ENCODE peak calls at places on chromosomes 5 and 9, in seven cellular contexts. U is lower lobe of right lung, M is fibroblast of lung, K is SK-N-SH, A is tibial artery, C is right atrium auricular region, G is MM.1S. L is an unnamed sample.

GRCh38 chr9:124267271-124267807 is 9.6 kb downstream of the NEK6 start:
- DNase-seq in C (no peak), K (no peak), U (peak; percentile 92), M (peak; percentile 91), A (peak; percentile 91), G (no peak), L (no peak)

GRCh38 chr5:2113348-2114131 is 230.8 kb upstream of the IRX4 start:
- DNase-seq in C (peak; percentile 50), U (no peak), K (no peak), M (no peak), A (no peak), G (no peak), L (no peak)

GRCh38 chr5:30846171-30846570 is 347.3 kb upstream of the CDH6 start:
- DNase-seq in C (no peak), M (peak; percentile 55), U (no peak), G (no peak), A (no peak), K (no peak), L (no peak)

GRCh38 chr9:97479496-97480159 is 21.8 kb upstream of the TMOD1 start:
- DNase-seq in M (no peak), K (no peak), G (no peak), C (no peak), A (no peak), U (no peak), L (no peak)

GRCh38 chr5:133225671-133226152 is 173.9 kb downstream of the HSPA4 start:
- DNase-seq in C (no peak), K (no peak), G (no peak), M (no peak), A (no peak), U (no peak), L (no peak)

GRCh38 chr9:20048985-20049384 is 260.1 kb upstream of the SLC24A2 start:
- DNase-seq in C (no peak), A (no peak), K (no peak), G (no peak), U (no peak), M (no peak), L (no peak)

GRCh38 chr5:73638344-73639095 is 12.5 kb downstream of the ARHGEF28 start:
- DNase-seq in M (peak; percentile 83), C (no peak), G (no peak), K (no peak), A (no peak), U (no peak), L (peak; percentile 49)

GRCh38 chr9:36922548-36922947 is 111.5 kb downstream of the PAX5 start:
- DNase-seq in G (no peak), U (no peak), A (no peak), M (peak; percentile 74), C (no peak), K (no peak), L (no peak)

GRCh38 chr9:113523421-113524141 is 60.1 kb downstream of the RGS3 start:
- DNase-seq in M (peak; percentile 12), G (peak; percentile 90), K (no peak), U (peak; percentile 70), A (peak; percentile 86), C (no peak), L (no peak)

GRCh38 chr5:146510528-146510927 is 5.5 kb downstream of the GPR151 start:
- DNase-seq in A (no peak), U (no peak), K (no peak), C (no peak), G (no peak), M (peak; percentile 8), L (no peak)

GRCh38 chr9:133377721-133378216 is 1.6 kb downstream of the STKLD1 start:
- DNase-seq in G (no peak), U (no peak), K (no peak), A (no peak), C (no peak), M (no peak), L (no peak)

GRCh38 chr9:137956688-137957385 is 79.3 kb downstream of the CACNA1B start:
- DNase-seq in C (no peak), G (no peak), K (no peak), U (no peak), M (no peak), A (no peak), L (no peak)

GRCh38 chr9:3879731-3880493 is 354.1 kb upstream of the RFX3 start:
- DNase-seq in C (no peak), U (no peak), M (no peak), K (peak; percentile 33), A (no peak), G (no peak), L (no peak)

GRCh38 chr9:37128051-37128450 is 7.7 kb downstream of the ZCCHC7 start:
- DNase-seq in C (no peak), K (no peak), A (no peak), U (no peak), M (no peak), G (no peak), L (no peak)

GRCh38 chr5:107782770-107783169 is 112.0 kb upstream of the EFNA5 start:
- DNase-seq in U (no peak), M (no peak), A (no peak), K (no peak), G (no peak), C (no peak), L (no peak)

GRCh38 chr5:18553269-18553668 is 919.0 kb downstream of the TAF11L14 start:
- DNase-seq in C (no peak), U (no peak), A (no peak), G (no peak), M (peak; percentile 80), K (no peak), L (no peak)

GRCh38 chr5:95712347-95712958 is 18.7 kb upstream of the RHOBTB3 start:
- DNase-seq in M (peak; percentile 97), A (no peak), C (no peak), U (no peak), G (no peak), K (peak; percentile 14), L (peak; percentile 63)

GRCh38 chr5:16736158-16736994 is 119.6 kb upstream of the RETREG1 start:
- DNase-seq in A (no peak), C (no peak), K (no peak), G (no peak), M (peak; percentile 78), U (peak; percentile 71), L (peak; percentile 54)
- H3K4me3 ChIP-seq in A (no peak overlapping the region), C (no peak overlapping the region), K (no peak overlapping the region), G (no peak overlapping the region), M (no peak overlapping the region), U (no peak overlapping the region), L (no peak overlapping the region)

GRCh38 chr5:125186911-125187375 is 440.5 kb upstream of the ZNF608 start:
- DNase-seq in U (no peak), C (no peak), A (no peak), M (no peak), K (peak; percentile 16), G (no peak), L (no peak)
- H3K27ac ChIP-seq in U (no peak overlapping the region), C (peak overlapping the region; percentile 70), A (no peak overlapping the region), M (no peak overlapping the region), K (no peak overlapping the region), G (no peak overlapping the region), L (no peak overlapping the region)

GRCh38 chr5:124734574-124735168 is 11.8 kb downstream of the ZNF608 start:
- DNase-seq in G (no peak), C (no peak), K (no peak), U (no peak), A (no peak), M (no peak), L (no peak)
- H3K4me3 ChIP-seq in G (no peak overlapping the region), C (no peak overlapping the region), K (no peak overlapping the region), U (peak overlapping the region; percentile 37), A (peak overlapping the region; percentile 41), M (peak overlapping the region; percentile 52), L (peak overlapping the region; percentile 39)

DNA sequence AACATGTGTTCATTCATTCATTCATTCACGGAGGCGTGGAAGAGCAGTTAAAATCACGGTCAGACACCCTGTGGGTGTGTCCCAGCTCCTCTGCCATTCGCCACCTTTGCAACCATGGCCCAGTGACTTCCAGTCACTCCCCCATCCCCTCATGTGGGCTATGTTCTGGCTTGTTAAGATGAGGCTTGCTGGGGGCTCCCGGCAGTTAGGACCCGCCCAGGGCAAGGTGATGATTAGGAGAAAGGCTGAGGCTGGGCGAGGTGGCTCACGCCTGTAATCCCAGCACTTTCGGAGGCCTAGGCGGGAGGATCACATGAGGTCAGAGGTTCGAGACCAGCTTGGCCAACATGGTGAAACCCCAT is 24.9 kb upstream of the PTGES start:
- DNase-seq in K (no peak), C (no peak), M (no peak), U (no peak), A (no peak), G (no peak), L (no peak)
- H3K27ac ChIP-seq in K (peak overlapping the region; percentile 13), C (peak overlapping the region; percentile 72), M (peak overlapping the region; percentile 63), U (peak overlapping the region; percentile 65), A (no peak overlapping the region), G (no peak overlapping the region), L (peak overlapping the region; percentile 85)

L was measured in AG04450.